ENCODE peak calls at places on chromosomes 4 and X, in eight cellular contexts. O is breast epithelium; J is BE2C; K is CD8-positive, alpha-beta memory T cell; V is Panc1; R is SK-N-SH; F is heart left ventricle; H is ovary. L is an unnamed sample.

GRCh38 chr4:37765741-37766140 is 60.7 kb upstream of the PGM2 start:
- DNase-seq in O (no peak), J (no peak), K (no peak), V (no peak), R (no peak), F (no peak), H (no peak), L (no peak)

GRCh38 chr4:48109413-48110263 is 24.4 kb downstream of the TXK start:
- DNase-seq in O (no peak), J (no peak), K (peak; percentile 29), V (peak; percentile 35), R (peak; percentile 44), F (no peak), H (no peak), L (peak; percentile 28)

GRCh38 chrX:39212456-39212855 is 411.2 kb downstream of the MID1IP1 start:
- DNase-seq in O (no peak), J (no peak), K (no peak), V (no peak), R (no peak), F (no peak), H (no peak), L (no peak)

GRCh38 chr4:70703695-70704332 is 15.5 kb downstream of the UTP3 start:
- DNase-seq in O (no peak), J (no peak), K (no peak), V (no peak), R (no peak), F (no peak), H (no peak), L (no peak)

GRCh38 chr4:15654556-15655222 is 468 bp downstream of the FBXL5 start:
- DNase-seq in O (peak; percentile 21), J (peak; percentile 50), K (peak; percentile 38), V (no peak), R (no peak), F (peak; percentile 58), H (peak; percentile 67), L (peak; percentile 78)

GRCh38 chr4:121070696-121071639 is 1.4 kb downstream of the NDNF start:
- DNase-seq in O (no peak), J (peak; percentile 63), K (peak; percentile 6), V (no peak), R (peak; percentile 77), F (peak; percentile 35), H (peak; percentile 75), L (peak; percentile 73)

GRCh38 chr4:10063544-10064300 is 42.4 kb upstream of the SLC2A9 start:
- DNase-seq in O (peak; percentile 91), J (peak; percentile 64), K (no peak), V (no peak), R (no peak), F (peak; percentile 69), H (no peak), L (peak; percentile 55)

GRCh38 chr4:156193800-156194199 is 240.1 kb upstream of the CTSO start:
- DNase-seq in O (no peak), J (no peak), K (no peak), V (no peak), R (no peak), F (no peak), H (no peak), L (no peak)

GRCh38 chrX:51802917-51803688 is 59.9 kb downstream of the GSPT2 start:
- DNase-seq in O (no peak), J (peak; percentile 47), K (peak; percentile 69), V (peak; percentile 33), R (peak; percentile 53), F (peak; percentile 31), H (peak; percentile 40), L (peak; percentile 47)

GRCh38 chrX:150643271-150643670 is 49.9 kb upstream of the MTMR1 start:
- DNase-seq in O (no peak), J (no peak), K (no peak), V (no peak), R (no peak), F (no peak), H (no peak), L (no peak)

GRCh38 chrX:10401239-10401638 is 219.1 kb downstream of the MID1 start:
- DNase-seq in O (no peak), J (no peak), K (no peak), V (no peak), R (no peak), F (no peak), H (no peak), L (no peak)

GRCh38 chr4:138007572-138007971 is 234.6 kb downstream of the SLC7A11 start:
- DNase-seq in O (no peak), J (no peak), K (no peak), V (no peak), R (peak; percentile 4), F (no peak), H (no peak), L (peak; percentile 26)

GRCh38 chr4:32025840-32026459 is 1305.8 kb downstream of the PCDH7 start:
- DNase-seq in O (no peak), J (no peak), K (no peak), V (no peak), R (no peak), F (no peak), H (no peak), L (no peak)

GRCh38 chr4:123354701-123355100 is 41.9 kb upstream of the SPRY1 start:
- DNase-seq in O (no peak), J (no peak), K (no peak), V (no peak), R (no peak), F (no peak), H (no peak), L (no peak)

GRCh38 chrX:136168929-136169735 is 21.8 kb downstream of the FHL1 start:
- DNase-seq in O (no peak), J (peak; percentile 59), K (no peak), V (no peak), R (peak; percentile 69), F (peak; percentile 56), H (no peak), L (peak; percentile 51)

GRCh38 chr4:17636696-17637351 is 22.4 kb downstream of the MED28 start:
- DNase-seq in O (peak; percentile 38), J (peak; percentile 88), K (peak; percentile 50), V (peak; percentile 39), R (peak; percentile 92), F (peak; percentile 75), H (peak; percentile 79), L (peak; percentile 94)

GRCh38 chr4:158996669-158997074 is 106.2 kb upstream of the RAPGEF2 start:
- DNase-seq in O (no peak), J (no peak), K (no peak), V (peak; percentile 88), R (no peak), F (no peak), H (no peak), L (no peak)

GRCh38 chr4:128660361-128660964 is 149.0 kb upstream of the JADE1 start:
- DNase-seq in O (peak; percentile 36), J (no peak), K (no peak), V (no peak), R (no peak), F (no peak), H (no peak), L (no peak)

GRCh38 chrX:123860506-123860840 is 620 bp downstream of the XIAP start:
- DNase-seq in O (no peak), J (no peak), K (peak; percentile 52), V (no peak), R (peak; percentile 24), F (no peak), H (no peak), L (no peak)

GRCh38 chrX:31333181-31333831 is 261.5 kb upstream of the FTHL17 start:
- DNase-seq in O (no peak), J (no peak), K (no peak), V (no peak), R (no peak), F (no peak), H (no peak), L (no peak)

DNA sequence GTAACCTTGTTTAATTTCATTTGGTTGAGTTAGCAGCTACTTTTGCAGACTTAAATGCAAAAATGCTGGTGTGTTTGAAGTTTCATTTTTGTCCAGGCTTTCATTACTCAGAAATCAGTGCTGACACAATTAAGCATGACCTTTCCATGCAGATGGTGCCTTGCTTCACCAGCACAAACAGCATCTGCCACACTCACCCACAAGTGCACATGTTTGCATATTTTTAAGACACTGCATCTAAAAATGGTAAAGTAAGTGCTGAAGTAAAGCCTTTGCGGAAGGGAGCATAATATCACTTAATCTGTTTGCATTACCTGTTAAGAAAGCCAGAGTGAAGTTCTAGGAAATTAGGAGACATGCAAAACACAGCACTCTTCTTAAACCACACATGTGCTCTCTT is 7.3 kb upstream of the DAPP1 start:
- DNase-seq in O (no peak), J (no peak), K (no peak), V (no peak), R (no peak), F (no peak), H (no peak), L (no peak)
- H3K4me3 ChIP-seq in O (no peak overlapping the region), J (no peak overlapping the region), K (no peak overlapping the region), V (no peak overlapping the region), R (no peak overlapping the region), F (no peak overlapping the region), H (no peak overlapping the region), L (no peak overlapping the region)

DNA sequence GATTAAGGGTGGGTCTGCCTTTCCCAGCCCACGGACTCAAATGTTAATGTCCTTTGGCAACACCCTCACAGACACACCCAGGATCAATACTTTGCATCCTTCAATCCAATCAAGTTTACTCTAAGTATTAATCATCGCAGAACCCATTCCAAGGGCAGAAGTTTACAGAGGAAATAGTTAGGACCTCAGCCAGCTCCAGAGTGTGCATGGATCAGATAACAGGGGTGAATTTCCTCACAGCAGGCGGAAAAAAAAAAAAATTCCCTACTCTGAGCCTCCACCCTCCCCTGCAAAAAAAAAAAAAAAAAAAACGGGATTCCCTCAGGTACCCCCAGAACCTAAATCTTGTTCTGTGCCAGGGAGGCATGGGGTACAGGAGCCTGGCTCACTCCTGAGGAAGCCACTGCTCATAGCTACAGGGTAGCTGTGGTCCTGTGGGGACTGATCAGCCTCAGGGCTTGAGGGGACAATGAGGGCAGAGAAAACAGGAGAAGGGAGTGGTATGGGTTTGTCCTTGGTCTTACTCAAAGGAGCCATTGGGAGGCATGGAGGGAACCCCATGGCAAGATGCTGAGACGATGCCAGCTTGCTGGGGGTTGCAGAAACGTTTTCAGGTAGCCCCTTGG is 113.0 kb downstream of the DHRSX start:
- DNase-seq in O (no peak), J (no peak), K (no peak), V (no peak), R (no peak), F (no peak), H (no peak), L (no peak)
- H3K27me3 ChIP-seq in O (no peaks in the 10 kb centered on the region), J (no peaks in the 10 kb centered on the region), K (no peaks in the 10 kb centered on the region), V (no peaks in the 10 kb centered on the region), R (no peaks in the 10 kb centered on the region), F (no peaks in the 10 kb centered on the region), H (no peaks in the 10 kb centered on the region), L (no peaks in the 10 kb centered on the region)

DNA sequence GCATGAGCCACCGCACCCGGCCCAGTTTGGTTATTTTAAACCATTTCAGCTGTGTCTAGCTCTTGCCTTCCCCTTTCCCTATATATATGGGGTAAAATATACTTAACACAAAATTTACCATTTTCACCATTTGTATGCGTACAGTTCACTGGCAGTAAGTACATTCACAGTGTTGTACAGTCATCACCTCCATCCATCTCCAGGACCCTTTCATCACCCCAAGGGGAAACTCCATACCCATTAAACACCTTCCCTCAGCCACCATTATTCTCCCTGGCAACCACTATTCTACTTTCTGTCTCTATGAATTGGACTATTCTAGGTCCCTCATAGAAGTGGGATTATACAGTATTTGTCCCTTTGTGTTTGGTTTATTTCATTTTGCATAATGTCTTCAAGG is 106.4 kb downstream of the TMEM131L start:
- DNase-seq in O (no peak), J (no peak), K (no peak), V (no peak), R (no peak), F (no peak), H (no peak), L (no peak)
- H3K36me3 ChIP-seq in O (no peaks in the 10 kb centered on the region), J (no peaks in the 10 kb centered on the region), K (no peaks in the 10 kb centered on the region), V (no peaks in the 10 kb centered on the region), R (no peaks in the 10 kb centered on the region), F (no peaks in the 10 kb centered on the region), H (no peaks in the 10 kb centered on the region), L (no peaks in the 10 kb centered on the region)

GRCh38 chr4:95426455-95426854 is 122.3 kb downstream of the UNC5C start:
- DNase-seq in O (no peak), J (no peak), K (no peak), V (no peak), R (no peak), F (no peak), H (no peak), L (no peak)
- H3K4me3 ChIP-seq in O (no peak overlapping the region), J (no peak overlapping the region), K (no peak overlapping the region), V (peak overlapping the region; percentile 3), R (no peak overlapping the region), F (no peak overlapping the region), H (no peak overlapping the region), L (no peak overlapping the region)